ENCODE peak calls at places on chromosomes 11 and 22, in ten cellular contexts. E is cardiac muscle cell; F is spleen; Z is NCI-H1105 treated with DMSO at 0.1 percent for 48 hours; T is stimulated activated CD4-positive, alpha-beta T cell treated with anti-CD3 and anti-CD28 coated beads, Interleukin-4, amount 100 ng/mL, for 48 hours; A is IMR-90; N is stimulated activated effector memory CD8-positive, alpha-beta T cell treated with anti-CD3 and anti-CD28 coated beads, Interleukin-12 subunit alpha, Interleukin-12 subunit beta, amount 100 ng/mL, for 72 hours; Y is ACHN; Q is islet precursor cell; L is activated CD4-positive, alpha-beta T cell treated with anti-CD3 and anti-CD28 coated beads for 24 hours. O is an unnamed sample.

GRCh38 chr11:65953471-65953870 is 8.1 kb upstream of the SART1 start:
- DNase-seq in E (no peak), F (no peak), Z (no peak), T (no peak), A (no peak), N (no peak), Y (no peak), Q (no peak), L (no peak), O (no peak)

GRCh38 chr22:42747701-42748513 is 27.2 kb upstream of the A4GALT start:
- DNase-seq in E (peak), F (no peak), Z (no peak), T (no peak), A (peak), N (no peak), Y (no peak), Q (no peak), L (no peak), O (no peak)

GRCh38 chr22:38699784-38700183 is 959 bp downstream of the JOSD1 start:
- DNase-seq in E (peak), F (no peak), Z (no peak), T (no peak), A (peak), N (no peak), Y (peak), Q (no peak), L (no peak), O (no peak)

GRCh38 chr22:31019276-31019930 is 50.3 kb downstream of the TUG1 start:
- DNase-seq in E (no peak), F (no peak), Z (no peak), T (no peak), A (no peak), N (no peak), Y (no peak), Q (no peak), L (no peak), O (no peak)

GRCh38 chr11:14927146-14927545 is 35.1 kb upstream of the CYP2R1 start:
- DNase-seq in E (peak), F (no peak), Z (no peak), T (no peak), A (peak), N (no peak), Y (no peak), Q (no peak), L (no peak), O (no peak)

GRCh38 chr22:28813772-28814518 is 13.6 kb upstream of the XBP1 start:
- DNase-seq in E (no peak), F (peak), Z (no peak), T (no peak), A (no peak), N (no peak), Y (no peak), Q (no peak), L (no peak), O (no peak)

GRCh38 chr11:113189909-113190667 is 124.3 kb upstream of the TTC12 start:
- DNase-seq in E (peak), F (no peak), Z (no peak), T (no peak), A (no peak), N (no peak), Y (no peak), Q (peak), L (no peak), O (no peak)

GRCh38 chr11:126732981-126733380 is 267.6 kb downstream of the KIRREL3 start:
- DNase-seq in E (no peak), F (no peak), Z (no peak), T (no peak), A (no peak), N (no peak), Y (no peak), Q (no peak), L (no peak), O (no peak)

GRCh38 chr11:126917531-126918204 is 82.9 kb downstream of the KIRREL3 start:
- DNase-seq in E (peak), F (no peak), Z (no peak), T (peak), A (peak), N (peak), Y (peak), Q (peak), L (no peak), O (no peak)

GRCh38 chr11:83456075-83456474 is 169.9 kb upstream of the CCDC90B start:
- DNase-seq in E (no peak), F (no peak), Z (no peak), T (no peak), A (no peak), N (no peak), Y (no peak), Q (peak), L (no peak), O (no peak)

GRCh38 chr22:20438066-20438677 is 547 bp upstream of the SCARF2 start:
- DNase-seq in E (peak), F (peak), Z (no peak), T (no peak), A (peak), N (no peak), Y (no peak), Q (peak), L (no peak), O (peak)

GRCh38 chr22:28246392-28246791 is 327.3 kb upstream of the PITPNB start:
- DNase-seq in E (peak), F (no peak), Z (no peak), T (no peak), A (peak), N (no peak), Y (peak), Q (no peak), L (no peak), O (no peak)

GRCh38 chr11:40328890-40329617 is 1130.4 kb downstream of the LRRC4C start:
- DNase-seq in E (peak), F (no peak), Z (peak), T (no peak), A (peak), N (no peak), Y (peak), Q (peak), L (no peak), O (peak)

GRCh38 chr11:105960252-105961245 is 61.5 kb downstream of the MSANTD4 start:
- DNase-seq in E (no peak), F (no peak), Z (peak), T (no peak), A (no peak), N (no peak), Y (no peak), Q (peak), L (no peak), O (no peak)

O was measured in 8988T.